ENCODE peak calls at places on chromosomes 5 and 9, in five cellular contexts. J is SK-N-SH, G is ovary, P is stomach, T is transverse colon. X is an unnamed sample. For H3K9me3, the result is how much of the 10 kb centered on the place peaks cover.

GRCh38 chr5:124297826-124298225 is 448.6 kb downstream of the ZNF608 start:
- DNase-seq in J (no peak), G (no peak), P (no peak), T (no peak), X (no peak)

GRCh38 chr5:100026601-100027000 is 508.6 kb upstream of the FAM174A start:
- DNase-seq in J (no peak), G (no peak), P (no peak), T (no peak), X (no peak)

GRCh38 chr9:117191504-117192375 is 223.1 kb downstream of the ASTN2 start:
- DNase-seq in J (no peak), G (no peak), P (no peak), T (no peak), X (no peak)

GRCh38 chr5:40585537-40586267 is 94.0 kb upstream of the PTGER4 start:
- DNase-seq in J (no peak), G (no peak), P (no peak), T (no peak), X (no peak)

GRCh38 chr5:83157120-83157519 is 79.8 kb downstream of the XRCC4 start:
- DNase-seq in J (no peak), G (no peak), P (no peak), T (no peak), X (no peak)

GRCh38 chr5:149759986-149760699 is 30.0 kb downstream of the PPARGC1B start:
- DNase-seq in J (no peak), G (no peak), P (no peak), T (no peak), X (no peak)

GRCh38 chr5:179734536-179735164 is 2.0 kb downstream of the MAML1 start:
- DNase-seq in J (no peak), G (no peak), P (no peak), T (no peak), X (no peak)

GRCh38 chr9:2227468-2227867 is 212.3 kb downstream of the SMARCA2 start:
- DNase-seq in J (no peak), G (peak), P (no peak), T (no peak), X (no peak)

GRCh38 chr9:126491256-126491879 is 122.4 kb upstream of the LMX1B start:
- DNase-seq in J (peak), G (no peak), P (peak), T (peak), X (no peak)

GRCh38 chr9:114491430-114492003 is 13.8 kb downstream of the WHRN start:
- DNase-seq in J (no peak), G (no peak), P (no peak), T (no peak), X (no peak)

GRCh38 chr9:37428345-37428744 is 5.8 kb downstream of the GRHPR start:
- DNase-seq in J (no peak), G (no peak), P (no peak), T (no peak), X (no peak)

GRCh38 chr9:23123048-23123632 is 676.5 kb downstream of the DMRTA1 start:
- DNase-seq in J (peak), G (no peak), P (no peak), T (peak), X (peak)

GRCh38 chr9:92749071-92749933 is 15.3 kb downstream of the BICD2 start:
- DNase-seq in J (peak), G (no peak), P (no peak), T (no peak), X (no peak)

GRCh38 chr9:10265102-10265708 is 347.6 kb downstream of the PTPRD start:
- DNase-seq in J (no peak), G (no peak), P (no peak), T (no peak), X (no peak)

GRCh38 chr5:173056783-173057061 is 570 bp downstream of the CREBRF start:
- DNase-seq in J (peak), G (no peak), P (no peak), T (no peak), X (no peak)

GRCh38 chr5:57504357-57504756 is 21.7 kb upstream of the ACTBL2 start:
- DNase-seq in J (no peak), G (no peak), P (no peak), T (no peak), X (no peak)

GRCh38 chr9:120924698-120925534 is 1.7 kb downstream of the TRAF1 start:
- DNase-seq in J (no peak), G (peak), P (no peak), T (no peak), X (no peak)

GRCh38 chr5:178307266-178308045 is 74.9 kb upstream of the PHYKPL start:
- DNase-seq in J (no peak), G (no peak), P (no peak), T (no peak), X (no peak)

GRCh38 chr5:178308541-178309092 is 76.0 kb upstream of the PHYKPL start:
- DNase-seq in J (no peak), G (no peak), P (no peak), T (no peak), X (no peak)

GRCh38 chr5:178306430-178307225 is 74.0 kb upstream of the PHYKPL start:
- DNase-seq in J (no peak), G (no peak), P (no peak), T (no peak), X (no peak)

GRCh38 chr5:178310130-178310865 is 77.7 kb upstream of the PHYKPL start:
- DNase-seq in J (peak), G (no peak), P (no peak), T (no peak), X (no peak)

DNA sequence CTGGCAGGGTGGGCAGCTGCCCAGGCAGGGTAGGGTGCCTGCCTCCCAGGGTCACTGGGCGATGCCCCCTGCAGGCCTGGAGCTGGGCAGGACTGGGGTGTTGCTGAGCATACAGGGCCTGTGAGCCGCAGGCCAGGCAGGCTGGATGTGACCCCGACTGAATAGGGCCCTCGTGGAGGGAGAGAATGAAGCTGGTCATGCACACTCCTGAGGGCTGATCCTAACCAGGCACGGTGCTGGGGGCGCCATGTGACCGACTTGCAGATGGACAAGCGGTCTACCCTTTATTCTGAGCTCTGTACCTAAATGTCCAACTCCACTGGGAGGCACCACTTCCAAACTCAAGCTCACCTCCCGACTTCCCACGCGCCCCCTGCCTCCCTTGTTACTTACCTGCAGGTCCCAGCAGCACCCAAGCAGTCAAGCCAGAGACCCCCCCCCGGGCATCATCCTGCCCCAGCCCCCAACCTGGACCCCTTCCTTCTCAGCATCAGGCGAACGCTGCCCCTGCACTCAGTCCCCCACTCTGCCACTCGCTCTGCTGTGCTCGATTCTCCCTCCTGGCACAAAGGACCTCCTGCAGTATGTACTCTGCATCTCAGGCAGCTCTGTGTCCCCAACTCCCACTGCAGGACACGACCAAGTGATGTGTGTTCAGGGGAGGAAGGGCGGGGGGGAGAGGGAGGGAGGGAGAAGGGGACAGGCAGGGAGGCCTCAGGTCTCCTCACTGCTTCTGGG is 76.8 kb upstream of the PHYKPL start:
- DNase-seq in J (no peak), G (no peak), P (no peak), T (no peak), X (no peak)
- H3K9me3 ChIP-seq in J (under half), G (under half), P (under half), T (under half), X (under half)

GRCh38 chr9:109416135-109416706 is 81.9 kb downstream of the PTPN3 start:
- DNase-seq in J (no peak), G (no peak), P (no peak), T (no peak), X (no peak)
- TF ChIP-seq EP300 in J (no peak), G (no peak), P (no peak), T (no peak), X (no peak)

GRCh38 chr5:32960340-32961065 is 249.4 kb downstream of the NPR3 start:
- DNase-seq in J (no peak), G (no peak), P (no peak), T (no peak), X (no peak)
- TF ChIP-seq CTCF in J (no peak), G (no peak), P (no peak), T (no peak), X (no peak)

GRCh38 chr5:45826055-45826454 is 129.9 kb upstream of the HCN1 start:
- DNase-seq in J (no peak), G (no peak), P (no peak), T (no peak), X (no peak)
- H3K9me3 ChIP-seq in J (under half), G (under half), P (under half), T (under half), X (under half)

DNA sequence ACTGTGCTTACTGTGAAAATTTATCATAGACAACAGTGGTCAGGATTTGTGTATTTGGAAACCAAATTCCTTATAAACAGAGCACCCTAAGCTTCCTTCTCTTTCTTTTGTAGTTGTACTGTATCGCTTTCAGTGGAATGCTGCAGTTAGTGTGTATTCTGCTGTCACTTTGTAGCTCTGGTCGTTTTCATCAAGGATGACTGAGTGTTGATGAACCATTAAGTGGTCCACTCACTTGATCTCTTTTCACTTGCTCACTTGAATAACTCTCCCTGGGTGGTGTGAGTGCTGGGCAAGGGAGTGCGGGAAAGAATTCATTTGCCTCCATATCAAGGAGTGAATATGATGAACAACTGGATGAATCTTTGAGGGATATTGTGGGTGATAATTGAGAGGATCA is 1225.7 kb upstream of the WWC1 start:
- DNase-seq in J (no peak), G (no peak), P (no peak), T (no peak), X (no peak)
- TF ChIP-seq EP300 in J (no peak), G (no peak), P (no peak), T (no peak), X (no peak)

GRCh38 chr5:169006206-169006605 is 294.7 kb downstream of the SLIT3 start:
- DNase-seq in J (no peak), G (no peak), P (no peak), T (no peak), X (no peak)

GRCh38 chr5:169011009-169011408 is 289.9 kb downstream of the SLIT3 start:
- DNase-seq in J (no peak), G (no peak), P (no peak), T (no peak), X (no peak)

GRCh38 chr5:169006878-169007790 is 293.8 kb downstream of the SLIT3 start:
- DNase-seq in J (no peak), G (no peak), P (no peak), T (no peak), X (no peak)

GRCh38 chr5:169012471-169012870 is 288.5 kb downstream of the SLIT3 start:
- DNase-seq in J (no peak), G (no peak), P (no peak), T (no peak), X (no peak)

GRCh38 chr5:169009171-169009570 is 291.8 kb downstream of the SLIT3 start:
- DNase-seq in J (no peak), G (no peak), P (no peak), T (no peak), X (no peak)
- TF ChIP-seq CTCF in J (no peak), G (no peak), P (no peak), T (no peak), X (no peak)

DNA sequence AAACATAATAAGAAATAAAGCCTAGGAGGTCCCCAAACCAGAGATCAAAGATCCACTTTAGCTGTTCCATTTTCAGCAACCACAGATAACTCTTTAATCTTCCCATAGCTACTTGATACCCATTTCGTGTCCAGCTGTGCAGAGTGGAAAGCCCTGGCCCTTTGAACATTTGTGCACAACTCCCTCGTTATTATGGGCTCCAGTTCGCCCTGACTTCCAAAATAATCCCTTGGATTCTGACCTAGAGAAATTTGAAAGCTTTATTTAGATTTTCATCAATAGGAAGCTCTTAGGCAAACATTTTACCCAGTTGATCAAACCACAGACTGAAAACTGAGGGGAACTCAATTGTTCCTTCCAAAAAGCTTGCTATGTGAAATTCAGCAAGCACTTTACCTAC is 4.8 kb downstream of the MYOT start:
- DNase-seq in J (no peak), G (no peak), P (no peak), T (no peak), X (no peak)
- H3K9me3 ChIP-seq in J (under half), G (under half), P (under half), T (under half), X (under half)

DNA sequence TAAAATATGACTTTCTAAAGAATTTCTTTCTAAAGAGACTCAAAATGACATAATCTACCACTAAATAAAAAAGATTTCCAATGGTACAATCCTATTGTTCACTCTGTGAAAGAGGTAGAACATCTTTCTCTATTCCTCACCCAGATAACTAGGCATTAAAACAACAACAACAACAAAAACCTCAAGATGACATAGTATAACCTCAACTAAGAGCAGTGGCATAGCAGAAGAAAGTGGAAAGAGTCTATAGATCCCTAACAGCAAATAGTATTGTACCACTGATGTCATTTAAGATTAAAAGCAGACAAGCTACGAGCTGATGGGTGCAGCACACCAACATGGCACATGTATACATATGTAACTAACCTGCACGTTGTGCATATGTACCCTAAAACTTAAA is 29.9 kb downstream of the RAPGEF6 start:
- DNase-seq in J (no peak), G (no peak), P (no peak), T (no peak), X (no peak)
- TF ChIP-seq EP300 in J (no peak), G (no peak), P (no peak), T (no peak), X (no peak)

DNA sequence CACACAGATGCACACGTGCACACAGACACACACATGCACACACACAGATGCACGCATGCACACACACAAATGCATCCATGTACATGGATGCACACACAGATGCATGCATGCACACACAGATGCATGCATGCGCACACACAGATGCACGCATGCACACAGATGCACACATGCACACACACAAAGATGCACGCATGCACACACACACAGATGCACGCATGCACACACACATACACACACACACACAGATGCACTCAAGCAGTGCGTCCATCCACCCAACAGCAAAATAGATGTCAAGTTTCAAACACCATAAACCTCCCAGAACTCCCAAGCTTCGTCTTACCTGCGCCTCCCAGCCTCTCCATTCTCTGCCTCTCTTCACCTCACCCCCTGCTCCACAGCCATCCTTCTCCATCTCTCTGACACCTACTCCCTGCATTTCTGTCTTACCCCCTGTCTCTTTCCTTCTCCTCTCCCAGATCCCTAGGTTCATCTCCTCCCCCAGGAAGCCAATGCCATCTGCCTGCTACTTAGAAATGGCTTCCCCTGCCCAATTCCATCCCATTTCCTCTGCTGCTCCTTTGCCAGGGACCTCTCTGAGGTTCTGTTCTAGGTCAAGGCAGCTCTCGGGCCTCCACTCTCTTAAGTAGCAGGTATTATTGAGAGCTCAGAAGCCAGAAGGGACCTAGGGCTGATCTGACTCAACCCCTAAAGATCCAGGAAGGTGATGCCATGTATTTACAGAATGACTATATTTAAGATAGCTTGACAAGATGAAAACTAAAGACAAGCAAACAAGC is 297.2 kb downstream of the MED10 start:
- DNase-seq in J (no peak), G (no peak), P (no peak), T (no peak), X (no peak)
- TF ChIP-seq CTCF in J (no peak), G (no peak), P (no peak), T (no peak), X (no peak)

X was measured in tibial nerve.